ENCODE peak calls at places on chromosomes 16 and 17, in ten cellular contexts. O is stimulated activated CD4-positive, alpha-beta T cell treated with anti-CD3 and anti-CD28 coated beads, Interleukin-2, amount 100 ng/mL, for 24 hours; K is IMR-90; A is retina; F is stimulated activated CD8-positive, alpha-beta memory T cell treated with anti-CD3 and anti-CD28 coated beads, Interleukin-7, amount 100 ng/mL, for 24 hours; S is posterior vena cava; G is heart right ventricle; T is AG04449; B is HT1080; C is fibroblast of mammary gland. H is an unnamed sample.

GRCh38 chr16:17945080-17945601 is 391.4 kb downstream of the NPIPA8 start:
- DNase-seq in G (no peak), S (no peak), B (peak; percentile 28), K (no peak), F (no peak), A (no peak), C (peak; percentile 29), T (no peak), O (no peak), H (no peak)

GRCh38 chr17:55454906-55455474 is 33.4 kb upstream of the MMD start:
- DNase-seq in G (no peak), O (no peak), S (no peak), A (no peak), T (peak; percentile 75), K (peak; percentile 93), F (no peak), B (no peak), C (peak; percentile 98), H (no peak)

GRCh38 chr17:81448960-81449359 is 53.7 kb downstream of the BAHCC1 start:
- DNase-seq in K (no peak), C (no peak), A (no peak), T (no peak), S (no peak), G (no peak), B (no peak), O (no peak), F (no peak), H (no peak)

GRCh38 chr17:28610372-28610771 is 3.6 kb downstream of the RSKR start:
- DNase-seq in C (no peak), F (no peak), O (no peak), B (no peak), G (no peak), A (no peak), S (no peak), K (no peak), T (no peak), H (no peak)

GRCh38 chr17:77145635-77146632 is 5.2 kb downstream of the SEC14L1 start:
- DNase-seq in K (peak; percentile 76), G (peak; percentile 46), C (peak; percentile 71), F (no peak), O (no peak), S (peak; percentile 89), A (no peak), B (peak; percentile 69), T (no peak), H (no peak)

GRCh38 chr17:16002708-16003265 is 3.2 kb downstream of the TTC19 start:
- DNase-seq in B (no peak), K (no peak), O (no peak), S (no peak), G (no peak), F (no peak), T (no peak), C (no peak), A (no peak), H (no peak)

GRCh38 chr17:31467502-31468256 is 76.2 kb downstream of the RAB11FIP4 start:
- DNase-seq in C (no peak), G (peak; percentile 44), B (no peak), T (no peak), S (no peak), K (no peak), F (no peak), O (no peak), A (peak; percentile 77), H (no peak)

GRCh38 chr17:67211742-67212141 is 33.3 kb downstream of the HELZ start:
- DNase-seq in K (peak; percentile 52), F (no peak), S (no peak), B (no peak), C (peak; percentile 62), O (no peak), T (peak; percentile 10), A (no peak), G (no peak), H (no peak)

GRCh38 chr17:19660219-19660870 is 11.8 kb downstream of the ALDH3A2 start:
- DNase-seq in A (no peak), T (no peak), K (no peak), B (no peak), S (no peak), F (no peak), C (no peak), O (no peak), G (no peak), H (no peak)

GRCh38 chr17:80750263-80750662 is 205.6 kb downstream of the RPTOR start:
- DNase-seq in T (no peak), O (no peak), K (no peak), A (no peak), F (no peak), B (no peak), C (no peak), G (no peak), S (peak; percentile 62), H (no peak)

GRCh38 chr16:4682084-4682581 is 11.2 kb upstream of the NUDT16L1 start:
- DNase-seq in C (no peak), B (no peak), T (no peak), O (no peak), K (no peak), F (no peak), A (no peak), S (no peak), G (no peak), H (no peak)

GRCh38 chr17:31880311-31880710 is 21.2 kb downstream of the UTP6 start:
- DNase-seq in C (no peak), S (no peak), O (no peak), B (no peak), K (no peak), G (no peak), T (no peak), F (no peak), A (no peak), H (no peak)

H was measured in SW480.